ENCODE peak calls at places on chromosome 3, in nine cellular contexts. W, O, V, C, L, R, B, H and G are unnamed samples. For H3K36me3 and H3K4me1, the result is how much of the 10 kb centered on the place peaks cover.

GRCh38 chr3:70744536-70744935 is 432.1 kb upstream of the MDFIC2 start:
- DNase-seq in R (no peak), C (no peak), W (no peak), O (no peak), H (no peak), B (no peak), L (no peak), V (no peak), G (no peak)

GRCh38 chr3:106963446-106963845 is 413.8 kb upstream of the CCDC54 start:
- DNase-seq in O (no peak), V (peak), B (no peak), L (peak), R (peak), W (no peak), H (no peak), C (no peak), G (peak)

GRCh38 chr3:188472331-188472730 is 318.4 kb downstream of the LPP start:
- DNase-seq in W (no peak), O (no peak), L (no peak), B (no peak), R (no peak), V (peak), C (no peak), H (no peak), G (peak)

GRCh38 chr3:159634414-159634813 is 354.2 kb upstream of the IL12A start:
- DNase-seq in W (no peak), L (peak), H (no peak), B (no peak), O (no peak), V (peak), R (no peak), C (peak), G (peak)

GRCh38 chr3:117887896-117888295 is 1146.8 kb downstream of the IGSF11 start:
- DNase-seq in H (no peak), W (no peak), V (peak), O (no peak), R (no peak), L (no peak), B (no peak), C (no peak), G (no peak)

GRCh38 chr3:40780341-40780800 is 255.6 kb downstream of the ZNF621 start:
- DNase-seq in C (peak), O (peak), H (peak), R (no peak), L (no peak), B (peak), V (no peak), W (no peak), G (peak)

GRCh38 chr3:43478380-43478779 is 143.4 kb downstream of the ANO10 start:
- DNase-seq in R (no peak), O (no peak), V (no peak), W (no peak), H (no peak), L (peak), C (no peak), B (no peak), G (no peak)

GRCh38 chr3:191334359-191334893 is 4.1 kb upstream of the UTS2B start:
- DNase-seq in L (no peak), B (no peak), O (no peak), V (no peak), H (no peak), R (no peak), W (no peak), C (no peak), G (no peak)

GRCh38 chr3:61925721-61926120 is 364.4 kb downstream of the PTPRG start:
- DNase-seq in H (no peak), O (no peak), R (no peak), C (peak), W (no peak), V (peak), B (no peak), L (no peak), G (no peak)

GRCh38 chr3:161275919-161276318 is 54.8 kb downstream of the NMD3 start:
- DNase-seq in R (no peak), V (no peak), H (no peak), C (no peak), L (no peak), B (no peak), W (no peak), O (no peak), G (no peak)

DNA sequence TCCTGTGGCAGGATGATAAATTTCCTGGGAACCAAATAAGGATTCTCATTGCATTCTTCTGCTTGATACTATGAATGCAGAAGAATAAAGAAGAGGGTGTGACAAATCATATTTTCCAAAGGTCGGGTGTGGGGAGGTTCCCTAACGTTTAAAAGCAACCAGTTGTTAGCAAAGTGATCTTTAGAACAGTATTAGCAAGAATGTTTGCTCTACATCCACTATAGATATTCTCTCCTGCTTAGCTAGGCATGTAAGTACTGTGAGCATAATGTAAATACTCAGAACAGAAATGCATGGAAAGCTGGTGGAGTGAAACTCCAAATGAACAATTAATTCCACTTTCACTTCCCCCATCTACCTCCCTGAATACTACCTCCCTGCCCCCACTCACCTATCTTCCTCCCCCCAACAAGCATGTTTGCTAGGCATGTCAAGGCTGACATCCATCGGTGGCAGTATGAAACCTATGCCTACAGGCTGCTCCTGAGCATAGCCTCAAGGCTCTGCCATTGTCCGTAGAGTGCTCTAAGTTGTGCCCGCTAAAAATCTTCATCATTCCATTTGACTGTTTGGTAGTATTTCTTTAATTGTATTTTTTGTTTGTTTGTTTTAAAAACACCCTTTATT is 329.7 kb downstream of the TIGIT start:
- DNase-seq in V (no peak), B (no peak), L (no peak), O (no peak), W (no peak), R (no peak), C (no peak), H (no peak), G (peak)
- H3K4me3 ChIP-seq in V (peak), B (peak), L (peak), O (peak), W (peak), R (no peak), C (peak), H (peak), G (peak)

DNA sequence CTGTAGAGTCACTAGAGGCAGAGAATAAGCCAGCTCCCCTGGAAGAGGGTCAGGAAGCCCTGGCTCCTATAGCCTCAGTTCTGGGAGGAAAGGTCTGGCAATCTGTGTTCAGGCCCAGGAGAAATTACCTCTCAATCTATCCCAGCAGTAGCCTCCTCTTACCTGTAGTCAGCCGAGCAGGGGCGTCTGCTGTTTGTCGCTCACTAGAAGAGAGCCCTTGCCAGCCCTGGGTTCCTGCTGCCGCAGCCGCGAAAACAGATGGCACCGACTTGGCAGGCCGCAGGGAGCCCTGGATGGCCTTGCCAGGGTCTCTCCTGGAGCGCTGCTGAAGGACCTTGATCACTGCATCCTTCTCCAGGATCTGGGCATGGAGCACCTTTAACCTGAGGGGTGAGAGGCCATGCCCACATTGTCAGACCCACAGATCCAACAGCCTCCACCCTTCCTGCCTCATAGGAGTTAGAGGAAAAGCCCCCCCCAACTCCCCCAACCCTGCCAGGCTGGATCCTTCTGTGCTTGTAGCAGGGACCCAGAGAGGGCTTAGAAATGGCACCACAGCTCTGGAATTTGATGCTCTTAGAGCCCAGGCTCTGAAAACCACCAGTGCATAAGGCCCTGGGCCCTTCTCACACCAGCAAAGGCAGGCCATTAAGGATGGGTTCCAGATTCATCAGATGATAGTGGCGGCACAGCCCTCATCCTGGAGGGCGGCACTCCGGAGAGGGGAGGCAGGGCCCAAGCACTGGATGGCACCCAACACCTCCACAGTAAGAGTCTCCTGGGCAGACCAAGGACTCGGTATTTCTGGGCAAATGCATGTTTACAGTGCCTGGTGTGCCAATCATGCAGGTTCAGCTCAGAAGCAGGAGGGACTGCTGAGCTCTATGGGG is 14.9 kb downstream of the AMOTL2 start:
- DNase-seq in O (no peak), L (no peak), H (peak), R (no peak), W (no peak), C (no peak), B (peak), V (no peak), G (no peak)
- H3K36me3 ChIP-seq in O (half or more), L (half or more), H (under half), R (half or more), W (under half), C (half or more), B (under half), V (half or more), G (half or more)

GRCh38 chr3:128485283-128486156 is 7.5 kb downstream of the GATA2 start:
- DNase-seq in V (no peak), H (no peak), R (no peak), C (no peak), W (no peak), O (no peak), B (peak), L (no peak), G (no peak)
- H3K4me1 ChIP-seq in V (under half), H (under half), R (under half), C (under half), W (under half), O (half or more), B (under half), L (under half), G (half or more)

GRCh38 chr3:125140817-125141595 is 71.5 kb downstream of the SLC12A8 start:
- DNase-seq in H (no peak), L (peak), V (no peak), W (no peak), B (peak), C (peak), R (no peak), O (peak), G (no peak)

GRCh38 chr3:125141596-125142417 is 70.7 kb downstream of the SLC12A8 start:
- DNase-seq in H (peak), O (peak), B (peak), C (no peak), V (no peak), L (peak), R (peak), W (no peak), G (no peak)

GRCh38 chr3:125143538-125143937 is 69.0 kb downstream of the SLC12A8 start:
- DNase-seq in L (no peak), O (no peak), V (no peak), W (no peak), B (no peak), R (no peak), H (no peak), C (no peak), G (no peak)

GRCh38 chr3:125143982-125144652 is 68.4 kb downstream of the SLC12A8 start:
- DNase-seq in V (no peak), B (no peak), W (no peak), C (peak), H (no peak), L (peak), O (no peak), R (peak), G (peak)

DNA sequence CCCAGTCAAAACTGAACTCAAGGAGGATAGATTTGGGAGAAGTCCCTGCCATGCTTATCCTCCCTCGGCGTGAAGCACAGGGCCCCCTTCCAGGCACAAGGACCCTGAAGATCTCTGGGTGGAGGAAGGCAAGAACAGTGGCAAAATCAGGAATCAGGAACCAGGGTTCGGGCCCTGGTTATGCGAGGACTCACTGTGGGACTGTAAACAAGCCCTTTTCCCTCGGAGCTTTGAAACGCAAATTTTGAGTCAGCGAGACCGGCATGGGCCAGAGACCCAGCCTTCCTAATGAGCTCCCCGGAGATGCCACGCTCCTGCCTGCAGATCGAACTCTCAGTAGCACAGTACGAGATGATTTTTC is 70.2 kb downstream of the SLC12A8 start:
- DNase-seq in V (no peak), R (no peak), W (no peak), B (no peak), C (no peak), O (no peak), L (no peak), H (no peak), G (no peak)
- H3K4me3 ChIP-seq in V (no peak), R (no peak), W (no peak), B (peak), C (no peak), O (peak), L (no peak), H (no peak), G (no peak)

GRCh38 chr3:10310578-10310977 is 10.3 kb downstream of the SEC13 start:
- DNase-seq in R (no peak), V (peak), O (no peak), L (peak), B (no peak), C (no peak), W (no peak), H (no peak), G (no peak)

GRCh38 chr3:10312866-10313265 is 8.0 kb downstream of the SEC13 start:
- DNase-seq in H (no peak), R (no peak), L (no peak), O (no peak), B (no peak), W (no peak), C (no peak), V (no peak), G (no peak)

GRCh38 chr3:10311710-10312109 is 9.2 kb downstream of the SEC13 start:
- DNase-seq in W (no peak), L (no peak), C (no peak), B (no peak), H (no peak), O (no peak), R (no peak), V (no peak), G (no peak)

GRCh38 chr3:10309736-10310135 is 11.2 kb downstream of the SEC13 start:
- DNase-seq in V (peak), H (no peak), O (no peak), W (no peak), L (no peak), B (no peak), R (no peak), C (no peak), G (no peak)

GRCh38 chr3:10312391-10312790 is 8.5 kb downstream of the SEC13 start:
- DNase-seq in O (no peak), V (no peak), H (no peak), L (no peak), C (no peak), R (no peak), W (no peak), B (no peak), G (no peak)
- H3K36me3 ChIP-seq in O (half or more), V (half or more), H (under half), L (under half), C (half or more), R (half or more), W (half or more), B (under half), G (half or more)

DNA sequence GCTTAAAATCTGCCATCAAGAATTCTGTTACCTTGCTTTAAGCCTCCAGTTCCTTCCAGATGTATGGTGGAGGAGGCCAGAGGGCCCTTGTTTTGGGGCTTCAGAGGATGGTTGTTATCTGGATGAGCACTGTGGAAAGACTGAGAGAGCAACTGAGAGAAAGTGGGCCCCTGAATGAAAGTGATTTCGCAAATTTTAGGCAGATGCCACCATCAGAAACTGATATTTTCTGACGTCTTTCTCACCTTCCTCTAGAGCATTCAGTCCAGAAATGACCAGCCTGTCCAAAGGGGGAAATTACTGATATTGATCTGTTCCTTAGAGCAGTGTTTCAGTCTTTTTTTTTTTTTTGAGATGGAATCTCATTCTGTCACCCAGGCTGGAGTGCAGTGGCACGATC is 13.4 kb downstream of the B3GNT5 start:
- DNase-seq in O (no peak), C (no peak), R (no peak), L (no peak), B (no peak), V (no peak), H (no peak), W (no peak), G (no peak)
- H3K4me1 ChIP-seq in O (under half), C (under half), R (under half), L (under half), B (half or more), V (under half), H (under half), W (under half), G (under half)

GRCh38 chr3:115784739-115785571 is 161.6 kb downstream of the GAP43 start:
- DNase-seq in L (peak), V (peak), C (no peak), O (no peak), W (no peak), B (no peak), R (peak), H (no peak), G (peak)
- H3K4me3 ChIP-seq in L (peak), V (peak), C (peak), O (peak), W (peak), B (peak), R (peak), H (peak), G (peak)